ENCODE peak calls at places on chromosomes 11 and 22, in four cellular contexts. One of them, this sample, is unnamed.
A peak's percentile ranks its signal among the peaks of the same experiment; 100 is the strongest.

GRCh38 chr11:8363924-8364323 is 100.2 kb upstream of the LMO1 start:
- DNase-seq in IMR-90: no peak
- DNase-seq in tibial nerve: peak; percentile 24
- DNase-seq in astrocyte of the spinal cord: no peak
- DNase-seq in this sample: no peak

GRCh38 chr11:197741-198235 is 4.9 kb downstream of the SCGB1C1 start:
- DNase-seq in astrocyte of the spinal cord: no peak
- DNase-seq in tibial nerve: no peak
- DNase-seq in IMR-90: no peak
- DNase-seq in this sample: no peak

GRCh38 chr11:86551286-86551685 is 121.1 kb downstream of the ME3 start:
- DNase-seq in tibial nerve: peak; percentile 18
- DNase-seq in astrocyte of the spinal cord: peak; percentile 93
- DNase-seq in IMR-90: peak; percentile 95
- DNase-seq in this sample: peak; percentile 97

GRCh38 chr11:115213007-115213406 is 291.2 kb downstream of the CADM1 start:
- DNase-seq in astrocyte of the spinal cord: no peak
- DNase-seq in tibial nerve: no peak
- DNase-seq in IMR-90: no peak
- DNase-seq in this sample: no peak

GRCh38 chr22:21681566-21682370 is 16.0 kb downstream of the PPIL2 start:
- DNase-seq in astrocyte of the spinal cord: no peak
- DNase-seq in IMR-90: no peak
- DNase-seq in tibial nerve: no peak
- DNase-seq in this sample: no peak

GRCh38 chr11:64885367-64886286 is 7.2 kb upstream of the EHD1 start:
- DNase-seq in astrocyte of the spinal cord: peak; percentile 58
- DNase-seq in IMR-90: peak; percentile 94
- DNase-seq in tibial nerve: no peak
- DNase-seq in this sample: peak; percentile 92

GRCh38 chr22:27919943-27920755 is 1.1 kb upstream of the PITPNB start:
- DNase-seq in astrocyte of the spinal cord: peak; percentile 65
- DNase-seq in IMR-90: peak; percentile 72
- DNase-seq in tibial nerve: peak; percentile 40
- DNase-seq in this sample: peak; percentile 73

GRCh38 chr22:49097966-49098365 is 729.7 kb downstream of the BRD1 start:
- DNase-seq in astrocyte of the spinal cord: no peak
- DNase-seq in tibial nerve: no peak
- DNase-seq in IMR-90: no peak
- DNase-seq in this sample: no peak

GRCh38 chr11:2890466-2891241 is 5.1 kb upstream of the CDKN1C start:
- DNase-seq in astrocyte of the spinal cord: peak; percentile 46
- DNase-seq in IMR-90: peak; percentile 64
- DNase-seq in tibial nerve: no peak
- DNase-seq in this sample: peak; percentile 67

GRCh38 chr22:37498289-37498909 is 12.2 kb upstream of the MFNG start:
- DNase-seq in IMR-90: no peak
- DNase-seq in astrocyte of the spinal cord: no peak
- DNase-seq in tibial nerve: no peak
- DNase-seq in this sample: peak; percentile 19

GRCh38 chr22:45242778-45243191 is 2.1 kb upstream of the KIAA0930 start:
- DNase-seq in astrocyte of the spinal cord: no peak
- DNase-seq in tibial nerve: no peak
- DNase-seq in IMR-90: no peak
- DNase-seq in this sample: no peak

GRCh38 chr11:118398797-118399564 is 2.4 kb upstream of the ATP5MG start:
- DNase-seq in IMR-90: peak; percentile 26
- DNase-seq in astrocyte of the spinal cord: no peak
- DNase-seq in tibial nerve: no peak
- DNase-seq in this sample: peak; percentile 44

GRCh38 chr11:122045181-122045586 is 70.8 kb downstream of the BLID start:
- DNase-seq in tibial nerve: no peak
- DNase-seq in astrocyte of the spinal cord: peak; percentile 43
- DNase-seq in IMR-90: peak; percentile 92
- DNase-seq in this sample: peak; percentile 64

GRCh38 chr22:47168900-47169800 is 406.7 kb downstream of the TBC1D22A start:
- DNase-seq in tibial nerve: no peak
- DNase-seq in astrocyte of the spinal cord: no peak
- DNase-seq in IMR-90: peak; percentile 8
- DNase-seq in this sample: peak; percentile 21

GRCh38 chr11:130442728-130443127 is 5.7 kb upstream of the ADAMTS15 start:
- DNase-seq in astrocyte of the spinal cord: peak; percentile 14
- DNase-seq in IMR-90: peak; percentile 61
- DNase-seq in tibial nerve: no peak
- DNase-seq in this sample: no peak

GRCh38 chr11:28615542-28615941 is 507.4 kb downstream of the METTL15 start:
- DNase-seq in IMR-90: no peak
- DNase-seq in astrocyte of the spinal cord: peak; percentile 31
- DNase-seq in tibial nerve: no peak
- DNase-seq in this sample: no peak

GRCh38 chr11:9653871-9654270 is 10.0 kb upstream of the SWAP70 start:
- DNase-seq in IMR-90: no peak
- DNase-seq in tibial nerve: no peak
- DNase-seq in astrocyte of the spinal cord: no peak
- DNase-seq in this sample: no peak

GRCh38 chr11:99918761-99919160 is 768.3 kb upstream of the ARHGAP42 start:
- DNase-seq in astrocyte of the spinal cord: no peak
- DNase-seq in IMR-90: no peak
- DNase-seq in tibial nerve: no peak
- DNase-seq in this sample: no peak

GRCh38 chr11:118194835-118195627 is 18.6 kb upstream of the SCN2B start:
- DNase-seq in tibial nerve: peak; percentile 86
- DNase-seq in IMR-90: peak; percentile 64
- DNase-seq in astrocyte of the spinal cord: peak; percentile 17
- DNase-seq in this sample: peak; percentile 66

GRCh38 chr11:36056160-36056751 is 112.4 kb downstream of the LDLRAD3 start:
- DNase-seq in tibial nerve: no peak
- DNase-seq in astrocyte of the spinal cord: no peak
- DNase-seq in IMR-90: peak; percentile 40
- DNase-seq in this sample: peak; percentile 65

GRCh38 chr22:30889268-30889995 is 79.1 kb downstream of the MORC2 start:
- DNase-seq in tibial nerve: no peak
- DNase-seq in astrocyte of the spinal cord: no peak
- DNase-seq in IMR-90: no peak
- DNase-seq in this sample: no peak

GRCh38 chr11:108973402-108974119 is 308.7 kb downstream of the DDX10 start:
- DNase-seq in IMR-90: peak; percentile 81
- DNase-seq in astrocyte of the spinal cord: peak; percentile 83
- DNase-seq in tibial nerve: no peak
- DNase-seq in this sample: peak; percentile 79

GRCh38 chr11:69374110-69374981 is 80.4 kb downstream of the MYEOV start:
- DNase-seq in IMR-90: no peak
- DNase-seq in astrocyte of the spinal cord: no peak
- DNase-seq in tibial nerve: no peak
- DNase-seq in this sample: no peak

GRCh38 chr11:59191095-59191494 is 19.2 kb downstream of the DTX4 start:
- DNase-seq in astrocyte of the spinal cord: no peak
- DNase-seq in tibial nerve: no peak
- DNase-seq in IMR-90: no peak
- DNase-seq in this sample: no peak

GRCh38 chr11:30710216-30710615 is 124.1 kb upstream of the MPPED2 start:
- DNase-seq in astrocyte of the spinal cord: peak; percentile 7
- DNase-seq in tibial nerve: peak; percentile 7
- DNase-seq in IMR-90: no peak
- DNase-seq in this sample: peak; percentile 35

GRCh38 chr11:59247535-59248227 is 35.0 kb upstream of the MPEG1 start:
- DNase-seq in astrocyte of the spinal cord: peak; percentile 3
- DNase-seq in IMR-90: peak; percentile 7
- DNase-seq in tibial nerve: peak; percentile 78
- DNase-seq in this sample: peak; percentile 21

GRCh38 chr22:18970948-18971315 is 34.8 kb upstream of the PRODH start:
- DNase-seq in IMR-90: no peak
- DNase-seq in tibial nerve: no peak
- DNase-seq in astrocyte of the spinal cord: no peak
- DNase-seq in this sample: no peak

GRCh38 chr11:95790933-95791247 is 592 bp downstream of the CEP57 start:
- DNase-seq in tibial nerve: peak; percentile 61
- DNase-seq in IMR-90: peak; percentile 64
- DNase-seq in astrocyte of the spinal cord: peak; percentile 61
- DNase-seq in this sample: peak; percentile 83
- H3K4me3 ChIP-seq in tibial nerve: peak overlapping the region; percentile 96
- H3K4me3 ChIP-seq in IMR-90: peak overlapping the region; percentile 78
- H3K4me3 ChIP-seq in astrocyte of the spinal cord: peak overlapping the region; percentile 95
- H3K4me3 ChIP-seq in this sample: peak overlapping the region; percentile 93

GRCh38 chr11:103610435-103610834 is 426.0 kb upstream of the DDI1 start:
- DNase-seq in tibial nerve: no peak
- DNase-seq in astrocyte of the spinal cord: no peak
- DNase-seq in IMR-90: no peak
- DNase-seq in this sample: no peak

GRCh38 chr11:103608566-103608965 is 427.9 kb upstream of the DDI1 start:
- DNase-seq in tibial nerve: no peak
- DNase-seq in IMR-90: peak; percentile 64
- DNase-seq in astrocyte of the spinal cord: peak; percentile 36
- DNase-seq in this sample: peak; percentile 66

GRCh38 chr11:103604310-103604709 is 432.1 kb upstream of the DDI1 start:
- DNase-seq in astrocyte of the spinal cord: no peak
- DNase-seq in tibial nerve: no peak
- DNase-seq in IMR-90: no peak
- DNase-seq in this sample: no peak

DNA sequence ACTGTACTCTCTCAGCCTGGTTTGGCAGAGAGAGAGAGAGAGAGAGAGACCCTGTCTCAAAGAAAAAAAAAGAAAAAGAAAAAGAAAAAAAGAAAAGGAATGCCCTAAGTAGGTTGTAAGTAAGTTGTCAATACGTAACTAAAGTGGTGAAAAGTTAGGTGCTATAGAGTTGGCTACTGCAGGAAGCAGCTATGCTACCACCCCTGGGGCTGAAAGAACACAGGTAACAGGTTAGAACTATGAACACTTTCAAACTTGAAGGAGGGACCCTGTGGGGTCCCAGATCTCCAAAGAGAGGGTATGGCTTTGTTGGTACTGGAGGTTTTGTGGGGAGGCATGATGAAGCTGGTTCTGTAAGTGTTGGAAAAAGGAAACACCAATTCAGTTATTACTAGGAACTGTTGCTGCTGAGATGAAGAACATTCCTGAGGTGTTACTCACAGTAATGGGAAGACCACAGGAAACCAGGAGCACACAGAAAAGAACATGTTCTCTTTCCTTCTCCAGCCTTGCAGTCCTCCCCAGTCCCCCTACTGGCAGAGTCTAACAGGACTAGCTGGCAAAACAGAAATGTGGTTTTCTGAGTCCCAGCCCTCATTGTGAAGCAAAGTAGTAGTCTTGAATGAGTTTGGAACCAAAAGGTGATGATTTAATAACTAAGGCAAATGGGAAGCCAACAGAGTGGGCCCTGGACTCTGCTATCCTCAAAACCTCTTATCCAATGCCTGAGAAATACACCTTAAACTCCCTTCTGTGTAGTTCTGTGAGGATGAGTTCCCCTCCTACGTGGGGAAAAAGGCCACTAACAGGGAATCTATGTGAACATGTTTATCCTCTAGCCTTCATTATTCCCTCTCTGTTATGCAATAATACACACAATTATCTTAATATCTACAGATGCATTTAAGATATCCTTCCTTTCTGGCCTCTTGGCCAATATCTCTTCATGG is 427.0 kb upstream of the DDI1 start:
- DNase-seq in tibial nerve: no peak
- DNase-seq in astrocyte of the spinal cord: peak; percentile 95
- DNase-seq in IMR-90: peak; percentile 96
- DNase-seq in this sample: peak; percentile 98
- TF ChIP-seq CTCF in tibial nerve: no peak
- TF ChIP-seq CTCF in astrocyte of the spinal cord: peak; percentile 89
- TF ChIP-seq CTCF in IMR-90: peak; percentile 69
- TF ChIP-seq CTCF in this sample: peak; percentile 93

GRCh38 chr11:90251599-90251998 is 28.8 kb upstream of the CHORDC1 start:
- DNase-seq in astrocyte of the spinal cord: no peak
- DNase-seq in IMR-90: no peak
- DNase-seq in tibial nerve: no peak
- DNase-seq in this sample: no peak

GRCh38 chr11:90246468-90246867 is 23.6 kb upstream of the CHORDC1 start:
- DNase-seq in astrocyte of the spinal cord: no peak
- DNase-seq in IMR-90: no peak
- DNase-seq in tibial nerve: no peak
- DNase-seq in this sample: no peak

GRCh38 chr11:90254065-90254464 is 31.2 kb upstream of the CHORDC1 start:
- DNase-seq in tibial nerve: no peak
- DNase-seq in astrocyte of the spinal cord: no peak
- DNase-seq in IMR-90: no peak
- DNase-seq in this sample: no peak

GRCh38 chr11:90252053-90252452 is 29.2 kb upstream of the CHORDC1 start:
- DNase-seq in IMR-90: no peak
- DNase-seq in astrocyte of the spinal cord: no peak
- DNase-seq in tibial nerve: no peak
- DNase-seq in this sample: no peak

GRCh38 chr11:90250970-90251369 is 28.1 kb upstream of the CHORDC1 start:
- DNase-seq in IMR-90: no peak
- DNase-seq in tibial nerve: no peak
- DNase-seq in astrocyte of the spinal cord: no peak
- DNase-seq in this sample: no peak
- H3K4me3 ChIP-seq in IMR-90: no peak overlapping the region
- H3K4me3 ChIP-seq in tibial nerve: no peak overlapping the region
- H3K4me3 ChIP-seq in astrocyte of the spinal cord: no peak overlapping the region
- H3K4me3 ChIP-seq in this sample: no peak overlapping the region

GRCh38 chr11:82683029-82683428 is 50.6 kb downstream of the FAM181B start:
- DNase-seq in IMR-90: no peak
- DNase-seq in astrocyte of the spinal cord: no peak
- DNase-seq in tibial nerve: no peak
- DNase-seq in this sample: no peak
- TF ChIP-seq CTCF in IMR-90: no peak
- TF ChIP-seq CTCF in astrocyte of the spinal cord: no peak
- TF ChIP-seq CTCF in tibial nerve: no peak
- TF ChIP-seq CTCF in this sample: no peak

This sample was measured in choroid plexus epithelial cell.